ENCODE peak calls at places on chromosomes 3 and 15, in five cellular contexts. One of them, this sample, is unnamed. For H3K4me1, the result is how much of the 10 kb centered on the place peaks cover.

GRCh38 chr3:117893638-117894037 is 1141.0 kb downstream of the IGSF11 start:
- DNase-seq in left lung: no peak
- DNase-seq in ovary: no peak
- DNase-seq in neuronal stem cell: no peak
- DNase-seq in heart left ventricle: no peak
- DNase-seq in this sample: no peak

GRCh38 chr3:123300572-123300971 is 98.8 kb downstream of the SEC22A start:
- DNase-seq in left lung: no peak
- DNase-seq in ovary: no peak
- DNase-seq in neuronal stem cell: no peak
- DNase-seq in heart left ventricle: no peak
- DNase-seq in this sample: peak

GRCh38 chr3:172760406-172760805 is 9.9 kb downstream of the ECT2 start:
- DNase-seq in left lung: no peak
- DNase-seq in ovary: no peak
- DNase-seq in neuronal stem cell: no peak
- DNase-seq in heart left ventricle: no peak
- DNase-seq in this sample: no peak

GRCh38 chr15:75620776-75621536 is 4.6 kb downstream of the SNUPN start:
- DNase-seq in left lung: peak
- DNase-seq in ovary: peak
- DNase-seq in neuronal stem cell: no peak
- DNase-seq in heart left ventricle: peak
- DNase-seq in this sample: no peak

GRCh38 chr3:142057331-142057725 is 92.0 kb downstream of the TFDP2 start:
- DNase-seq in left lung: no peak
- DNase-seq in ovary: no peak
- DNase-seq in neuronal stem cell: no peak
- DNase-seq in heart left ventricle: no peak
- DNase-seq in this sample: no peak

GRCh38 chr15:88746451-88746850 is 56.8 kb upstream of the ACAN start:
- DNase-seq in left lung: no peak
- DNase-seq in ovary: no peak
- DNase-seq in neuronal stem cell: no peak
- DNase-seq in heart left ventricle: no peak
- DNase-seq in this sample: no peak

GRCh38 chr3:25380222-25380739 is 47.8 kb upstream of the RARB start:
- DNase-seq in left lung: no peak
- DNase-seq in ovary: no peak
- DNase-seq in neuronal stem cell: no peak
- DNase-seq in heart left ventricle: no peak
- DNase-seq in this sample: no peak

GRCh38 chr15:98866503-98866902 is 141.1 kb downstream of the PGPEP1L start:
- DNase-seq in left lung: no peak
- DNase-seq in ovary: no peak
- DNase-seq in neuronal stem cell: no peak
- DNase-seq in heart left ventricle: no peak
- DNase-seq in this sample: no peak

GRCh38 chr3:159480046-159480445 is 508.6 kb upstream of the IL12A start:
- DNase-seq in left lung: no peak
- DNase-seq in ovary: no peak
- DNase-seq in neuronal stem cell: no peak
- DNase-seq in heart left ventricle: no peak
- DNase-seq in this sample: no peak

GRCh38 chr15:44157679-44158078 is 37.4 kb downstream of the FRMD5 start:
- DNase-seq in left lung: no peak
- DNase-seq in ovary: no peak
- DNase-seq in neuronal stem cell: no peak
- DNase-seq in heart left ventricle: no peak
- DNase-seq in this sample: no peak

GRCh38 chr3:157865449-157865862 is 240.8 kb downstream of the SHOX2 start:
- DNase-seq in left lung: no peak
- DNase-seq in ovary: no peak
- DNase-seq in neuronal stem cell: peak
- DNase-seq in heart left ventricle: no peak
- DNase-seq in this sample: no peak

GRCh38 chr3:46276497-46277099 is 34.3 kb downstream of the CCR3 start:
- DNase-seq in left lung: peak
- DNase-seq in ovary: no peak
- DNase-seq in neuronal stem cell: no peak
- DNase-seq in heart left ventricle: peak
- DNase-seq in this sample: peak

GRCh38 chr3:11757929-11758328 is 88.8 kb downstream of the TAMM41 start:
- DNase-seq in left lung: no peak
- DNase-seq in ovary: no peak
- DNase-seq in neuronal stem cell: no peak
- DNase-seq in heart left ventricle: no peak
- DNase-seq in this sample: no peak

GRCh38 chr15:86735244-86736040 is 655.8 kb downstream of the AGBL1 start:
- DNase-seq in left lung: no peak
- DNase-seq in ovary: no peak
- DNase-seq in neuronal stem cell: no peak
- DNase-seq in heart left ventricle: no peak
- DNase-seq in this sample: no peak

GRCh38 chr3:49016414-49017228 is 1.8 kb downstream of the DALRD3 start:
- DNase-seq in left lung: no peak
- DNase-seq in ovary: no peak
- DNase-seq in neuronal stem cell: no peak
- DNase-seq in heart left ventricle: no peak
- DNase-seq in this sample: no peak

GRCh38 chr15:95973566-95974256 is 356.8 kb upstream of the NR2F2 start:
- DNase-seq in left lung: no peak
- DNase-seq in ovary: no peak
- DNase-seq in neuronal stem cell: no peak
- DNase-seq in heart left ventricle: no peak
- DNase-seq in this sample: no peak

GRCh38 chr15:95979286-95979685 is 351.2 kb upstream of the NR2F2 start:
- DNase-seq in left lung: no peak
- DNase-seq in ovary: no peak
- DNase-seq in neuronal stem cell: no peak
- DNase-seq in heart left ventricle: no peak
- DNase-seq in this sample: no peak

GRCh38 chr15:95972136-95972553 is 358.4 kb upstream of the NR2F2 start:
- DNase-seq in left lung: no peak
- DNase-seq in ovary: peak
- DNase-seq in neuronal stem cell: no peak
- DNase-seq in heart left ventricle: no peak
- DNase-seq in this sample: no peak

GRCh38 chr15:95972812-95973211 is 357.7 kb upstream of the NR2F2 start:
- DNase-seq in left lung: no peak
- DNase-seq in ovary: no peak
- DNase-seq in neuronal stem cell: no peak
- DNase-seq in heart left ventricle: no peak
- DNase-seq in this sample: no peak

DNA sequence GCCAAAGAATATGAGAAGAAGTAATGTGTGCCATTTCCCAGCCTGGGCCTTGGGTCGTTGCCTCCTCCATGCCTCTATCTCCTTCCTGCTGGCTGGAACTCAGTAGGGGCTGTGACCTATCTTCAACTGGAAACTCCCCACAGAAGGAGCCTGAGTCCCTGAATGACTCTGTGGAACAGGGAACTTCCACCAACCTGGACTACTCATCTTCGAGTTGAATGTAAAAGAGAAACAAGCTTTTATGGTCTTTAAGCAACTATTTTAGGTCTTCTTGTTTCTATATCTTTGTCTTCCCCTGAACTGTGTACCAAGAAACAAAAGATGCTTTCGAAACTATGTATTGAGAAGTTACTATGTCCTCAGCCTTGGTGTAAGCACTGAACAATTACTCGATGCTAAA is 355.3 kb upstream of the NR2F2 start:
- DNase-seq in left lung: no peak
- DNase-seq in ovary: no peak
- DNase-seq in neuronal stem cell: no peak
- DNase-seq in heart left ventricle: no peak
- DNase-seq in this sample: no peak
- H3K4me1 ChIP-seq in left lung: under half
- H3K4me1 ChIP-seq in ovary: under half
- H3K4me1 ChIP-seq in neuronal stem cell: under half
- H3K4me1 ChIP-seq in heart left ventricle: under half
- H3K4me1 ChIP-seq in this sample: under half

DNA sequence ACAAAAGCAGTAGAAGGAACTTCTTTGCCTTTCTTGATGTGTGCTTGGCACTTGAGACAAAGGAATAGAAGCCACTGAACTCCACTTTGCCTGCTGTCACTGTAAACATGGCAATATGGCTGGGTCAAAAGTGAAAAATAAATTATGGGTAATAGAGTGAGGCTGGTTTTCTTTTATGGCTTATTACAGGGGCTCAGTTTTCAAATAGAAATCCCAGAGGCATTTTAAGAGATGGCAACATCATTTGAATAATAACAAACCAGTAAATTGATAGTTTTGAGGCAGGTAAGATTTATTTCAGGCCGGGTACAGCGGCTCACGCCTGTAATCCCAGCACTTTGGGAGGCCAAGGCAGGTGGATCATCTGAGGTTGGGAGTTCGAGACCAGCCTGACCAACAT is 2.8 kb downstream of the C3orf52 start:
- DNase-seq in left lung: no peak
- DNase-seq in ovary: no peak
- DNase-seq in neuronal stem cell: no peak
- DNase-seq in heart left ventricle: no peak
- DNase-seq in this sample: no peak
- H3K27ac ChIP-seq in left lung: no peak
- H3K27ac ChIP-seq in ovary: no peak
- H3K27ac ChIP-seq in neuronal stem cell: no peak
- H3K27ac ChIP-seq in heart left ventricle: no peak
- H3K27ac ChIP-seq in this sample: no peak

GRCh38 chr15:80934761-80935221 is 54.8 kb downstream of the MESD start:
- DNase-seq in left lung: no peak
- DNase-seq in ovary: no peak
- DNase-seq in neuronal stem cell: no peak
- DNase-seq in heart left ventricle: no peak
- DNase-seq in this sample: no peak
- H3K4me1 ChIP-seq in left lung: under half
- H3K4me1 ChIP-seq in ovary: under half
- H3K4me1 ChIP-seq in neuronal stem cell: under half
- H3K4me1 ChIP-seq in heart left ventricle: under half
- H3K4me1 ChIP-seq in this sample: under half

DNA sequence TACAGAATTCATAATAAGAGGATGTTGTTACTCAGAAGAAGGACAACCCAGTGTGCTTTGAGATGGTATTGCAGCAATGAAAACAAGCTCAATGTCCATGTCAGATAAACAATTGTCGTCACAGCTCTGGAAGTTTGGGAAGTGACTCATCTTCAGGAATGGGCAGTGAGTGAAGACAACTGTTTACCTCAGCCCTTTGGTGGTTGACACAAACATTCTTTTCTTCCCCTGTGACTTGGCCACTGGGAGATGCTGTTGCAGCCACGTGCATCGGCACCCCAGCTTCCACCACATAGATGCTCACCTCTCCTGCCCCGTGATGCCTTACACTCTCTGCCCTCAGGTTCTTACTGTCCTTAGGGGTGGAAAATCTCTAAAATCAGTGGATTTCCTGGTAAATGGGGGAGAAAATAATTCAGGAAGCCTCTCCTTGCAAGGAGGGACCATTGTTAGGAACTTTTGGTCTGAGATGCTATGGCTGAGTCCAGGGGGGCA is 114.1 kb upstream of the GALNT15 start:
- DNase-seq in left lung: no peak
- DNase-seq in ovary: peak
- DNase-seq in neuronal stem cell: no peak
- DNase-seq in heart left ventricle: no peak
- DNase-seq in this sample: peak
- H3K27ac ChIP-seq in left lung: peak
- H3K27ac ChIP-seq in ovary: peak
- H3K27ac ChIP-seq in neuronal stem cell: no peak
- H3K27ac ChIP-seq in heart left ventricle: peak
- H3K27ac ChIP-seq in this sample: peak

GRCh38 chr3:133439563-133439962 is 39.7 kb downstream of the BFSP2 start:
- DNase-seq in left lung: no peak
- DNase-seq in ovary: no peak
- DNase-seq in neuronal stem cell: no peak
- DNase-seq in heart left ventricle: no peak
- DNase-seq in this sample: no peak
- H3K4me1 ChIP-seq in left lung: under half
- H3K4me1 ChIP-seq in ovary: under half
- H3K4me1 ChIP-seq in neuronal stem cell: under half
- H3K4me1 ChIP-seq in heart left ventricle: under half
- H3K4me1 ChIP-seq in this sample: under half

GRCh38 chr15:92812271-92812670 is 87.9 kb upstream of the CHD2 start:
- DNase-seq in left lung: peak
- DNase-seq in ovary: no peak
- DNase-seq in neuronal stem cell: no peak
- DNase-seq in heart left ventricle: no peak
- DNase-seq in this sample: no peak
- H3K27ac ChIP-seq in left lung: peak
- H3K27ac ChIP-seq in ovary: no peak
- H3K27ac ChIP-seq in neuronal stem cell: no peak
- H3K27ac ChIP-seq in heart left ventricle: peak
- H3K27ac ChIP-seq in this sample: peak

GRCh38 chr3:23666818-23667217 is 138.9 kb upstream of the UBE2E1 start:
- DNase-seq in left lung: no peak
- DNase-seq in ovary: no peak
- DNase-seq in neuronal stem cell: no peak
- DNase-seq in heart left ventricle: no peak
- DNase-seq in this sample: no peak
- H3K4me1 ChIP-seq in left lung: under half
- H3K4me1 ChIP-seq in ovary: under half
- H3K4me1 ChIP-seq in neuronal stem cell: under half
- H3K4me1 ChIP-seq in heart left ventricle: under half
- H3K4me1 ChIP-seq in this sample: under half

DNA sequence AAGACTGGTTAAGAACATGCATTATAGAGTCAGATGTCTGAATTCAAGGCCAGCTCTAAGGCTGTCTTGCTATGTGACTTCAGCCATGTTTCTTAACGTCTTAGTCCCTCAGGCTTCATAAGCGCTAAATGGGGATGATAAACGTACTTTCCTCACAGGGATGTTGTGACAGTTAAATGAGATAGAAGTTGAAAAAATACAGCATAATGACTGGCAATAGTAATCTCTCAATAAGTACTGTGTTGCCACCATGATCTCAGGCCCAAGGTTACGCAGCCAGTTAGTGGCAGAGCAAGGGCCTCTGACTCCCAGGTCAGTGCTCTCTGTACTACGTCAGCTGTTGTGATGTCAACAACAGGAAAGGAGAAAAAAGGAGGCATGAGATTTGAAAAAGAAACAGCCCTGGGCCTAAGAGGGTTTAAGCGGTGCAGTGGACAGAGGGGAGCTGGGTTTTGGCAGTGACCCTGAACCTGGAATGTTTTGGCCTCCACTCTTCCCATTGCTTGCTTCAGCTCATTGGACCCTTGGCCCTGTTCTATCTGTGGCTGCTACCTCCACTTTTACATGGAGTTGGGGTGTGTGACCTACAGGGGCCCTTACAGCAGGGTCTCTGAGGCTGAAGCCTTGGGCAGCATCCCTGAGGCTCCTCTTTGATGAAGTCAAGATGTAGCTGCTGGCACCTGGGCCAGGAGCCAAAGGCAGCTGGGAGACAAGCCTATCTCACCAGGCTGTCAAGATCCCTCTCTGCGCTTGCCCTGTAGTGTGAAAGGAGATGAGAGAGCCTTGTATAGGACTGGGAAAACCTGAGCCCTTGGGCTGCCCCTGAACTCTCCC is 8.4 kb downstream of the DISP2 start:
- DNase-seq in left lung: no peak
- DNase-seq in ovary: no peak
- DNase-seq in neuronal stem cell: no peak
- DNase-seq in heart left ventricle: no peak
- DNase-seq in this sample: no peak
- H3K27ac ChIP-seq in left lung: no peak
- H3K27ac ChIP-seq in ovary: no peak
- H3K27ac ChIP-seq in neuronal stem cell: no peak
- H3K27ac ChIP-seq in heart left ventricle: peak
- H3K27ac ChIP-seq in this sample: peak

This sample was measured in right lobe of liver.